ENCODE peak calls at places on chromosomes 12 and 14, in four cellular contexts. G is IMR-90, J is testis, O is A549. P is an unnamed sample.

GRCh38 chr14:51554953-51555352 is 96.8 kb upstream of the FRMD6 start:
- DNase-seq in G (peak; percentile 72), J (no peak), O (peak; percentile 45), P (no peak)

GRCh38 chr12:87827638-87828264 is 201.4 kb downstream of the C12orf50 start:
- DNase-seq in G (peak; percentile 86), J (no peak), O (peak; percentile 84), P (peak; percentile 39)

GRCh38 chr14:101128478-101129450 is 225.2 kb upstream of the RTL1 start:
- DNase-seq in G (no peak), J (no peak), O (no peak), P (no peak)

GRCh38 chr12:65892905-65893304 is 68.6 kb downstream of the HMGA2 start:
- DNase-seq in G (peak; percentile 87), J (no peak), O (no peak), P (no peak)

GRCh38 chr12:111437816-111438454 is 32.2 kb downstream of the SH2B3 start:
- DNase-seq in G (peak; percentile 88), J (no peak), O (no peak), P (no peak)

GRCh38 chr12:46430340-46430948 is 57.9 kb upstream of the SLC38A2 start:
- DNase-seq in G (peak; percentile 89), J (no peak), O (peak; percentile 93), P (peak; percentile 50)

GRCh38 chr12:59040043-59040442 is 119.7 kb upstream of the LRIG3 start:
- DNase-seq in G (peak; percentile 19), J (no peak), O (no peak), P (no peak)

GRCh38 chr12:11892065-11892391 is 178.7 kb upstream of the BCL2L14 start:
- DNase-seq in G (no peak), J (no peak), O (peak; percentile 18), P (no peak)

GRCh38 chr12:30015661-30016060 is 231.9 kb upstream of the TMTC1 start:
- DNase-seq in G (no peak), J (no peak), O (no peak), P (peak; percentile 15)

GRCh38 chr12:79687711-79688270 is 3.0 kb downstream of the PAWR start:
- DNase-seq in G (peak; percentile 4), J (no peak), O (no peak), P (no peak)

DNA sequence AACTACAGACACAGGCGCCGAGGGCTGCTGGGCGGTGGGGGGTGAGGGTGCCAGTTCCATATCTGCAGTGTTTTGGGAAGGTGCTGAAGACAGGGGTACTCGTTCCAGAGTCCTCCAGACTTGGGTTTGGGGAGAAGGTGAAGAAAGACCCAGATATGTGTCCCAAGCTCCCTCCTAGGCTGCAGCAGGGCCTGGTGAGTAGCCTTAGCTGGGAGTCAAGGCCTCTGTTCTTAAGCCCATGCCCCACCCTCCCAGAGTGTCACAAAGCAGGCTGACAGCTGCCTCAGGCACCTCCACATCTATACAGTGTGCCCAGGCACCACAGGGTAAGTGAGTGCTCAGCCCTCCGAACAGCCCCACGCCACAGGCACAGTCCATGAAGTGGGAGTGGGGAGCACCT is 4.3 kb downstream of the NCKAP5L start:
- DNase-seq in G (no peak), J (no peak), O (no peak), P (no peak)
- H3K4me1 ChIP-seq in G (peaks cover 27% of the 10 kb centered on the region), J (peaks cover 55% of the 10 kb centered on the region), O (peaks cover 12% of the 10 kb centered on the region), P (peaks cover 17% of the 10 kb centered on the region)

GRCh38 chr14:85310491-85311272 is 219.3 kb upstream of the FLRT2 start:
- DNase-seq in G (no peak), J (no peak), O (no peak), P (no peak)

GRCh38 chr14:85316701-85317100 is 213.2 kb upstream of the FLRT2 start:
- DNase-seq in G (peak; percentile 15), J (no peak), O (no peak), P (no peak)

GRCh38 chr14:85315290-85315689 is 214.7 kb upstream of the FLRT2 start:
- DNase-seq in G (no peak), J (no peak), O (no peak), P (no peak)

GRCh38 chr14:85315891-85316290 is 214.1 kb upstream of the FLRT2 start:
- DNase-seq in G (no peak), J (no peak), O (no peak), P (no peak)

GRCh38 chr14:85313801-85314207 is 216.1 kb upstream of the FLRT2 start:
- DNase-seq in G (peak; percentile 57), J (no peak), O (no peak), P (no peak)
- H3K27ac ChIP-seq in G (no peak overlapping the region), J (no peak overlapping the region), O (no peak overlapping the region), P (peak overlapping the region; percentile 4)

GRCh38 chr14:104795781-104796681 is 483 bp upstream of the AKT1 start:
- DNase-seq in G (no peak), J (peak; percentile 43), O (no peak), P (peak; percentile 83)

GRCh38 chr14:104796682-104797081 is 1.1 kb upstream of the AKT1 start:
- DNase-seq in G (no peak), J (no peak), O (no peak), P (no peak)

GRCh38 chr14:104799239-104799599 is 1.7 kb upstream of the ZBTB42 start:
- DNase-seq in G (no peak), J (no peak), O (no peak), P (no peak)

GRCh38 chr14:104798300-104799238 is 2.3 kb upstream of the ZBTB42 start:
- DNase-seq in G (no peak), J (no peak), O (no peak), P (no peak)

GRCh38 chr14:104797112-104798044 is 1.8 kb upstream of the AKT1 start:
- DNase-seq in G (no peak), J (peak; percentile 48), O (peak; percentile 57), P (peak; percentile 54)
- H3K4me1 ChIP-seq in G (peaks cover 32% of the 10 kb centered on the region), J (peaks cover 60% of the 10 kb centered on the region), O (peaks cover 49% of the 10 kb centered on the region), P (peaks cover 53% of the 10 kb centered on the region)

DNA sequence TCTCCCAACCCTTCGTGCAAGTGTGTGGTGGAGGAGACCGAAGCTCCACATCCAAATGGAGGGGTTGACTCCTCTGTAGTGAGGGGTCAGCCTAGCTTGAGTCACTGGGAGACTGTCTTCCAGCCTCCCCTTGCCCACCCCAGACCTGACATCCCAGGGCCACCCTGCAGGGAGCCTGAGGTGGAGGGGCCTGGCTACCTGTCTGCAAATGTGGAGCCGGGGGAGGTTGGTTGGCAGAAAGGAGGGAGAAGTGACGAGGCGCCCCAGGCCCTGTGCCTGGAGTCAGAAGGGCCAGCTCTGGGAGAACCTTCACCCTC is 37.5 kb downstream of the NFKBIA start:
- DNase-seq in G (no peak), J (no peak), O (no peak), P (no peak)
- H3K27ac ChIP-seq in G (no peak overlapping the region), J (no peak overlapping the region), O (peak overlapping the region; percentile 86), P (peak overlapping the region; percentile 40)

DNA sequence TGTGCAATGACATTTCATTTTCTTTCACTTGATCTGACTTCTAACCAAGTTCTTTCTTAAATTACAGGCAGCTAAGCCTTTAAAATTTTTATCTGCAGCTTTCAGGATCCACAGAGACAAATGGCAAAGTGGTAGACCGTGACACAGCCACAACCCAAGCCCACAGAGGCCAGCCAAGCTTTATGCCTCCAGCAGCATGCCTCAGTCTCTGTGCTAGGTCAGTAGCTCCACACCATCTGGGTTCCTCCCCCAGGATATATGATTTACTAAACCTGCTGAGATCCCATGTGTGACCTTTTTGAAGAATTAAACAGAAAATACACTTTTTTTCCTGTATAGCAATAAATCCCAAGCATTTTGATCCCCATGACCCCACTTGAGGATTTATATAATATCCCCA is 290.4 kb upstream of the CAND1 start:
- DNase-seq in G (no peak), J (no peak), O (no peak), P (no peak)
- H3K4me1 ChIP-seq in G (no peaks in the 10 kb centered on the region), J (no peaks in the 10 kb centered on the region), O (no peaks in the 10 kb centered on the region), P (no peaks in the 10 kb centered on the region)

DNA sequence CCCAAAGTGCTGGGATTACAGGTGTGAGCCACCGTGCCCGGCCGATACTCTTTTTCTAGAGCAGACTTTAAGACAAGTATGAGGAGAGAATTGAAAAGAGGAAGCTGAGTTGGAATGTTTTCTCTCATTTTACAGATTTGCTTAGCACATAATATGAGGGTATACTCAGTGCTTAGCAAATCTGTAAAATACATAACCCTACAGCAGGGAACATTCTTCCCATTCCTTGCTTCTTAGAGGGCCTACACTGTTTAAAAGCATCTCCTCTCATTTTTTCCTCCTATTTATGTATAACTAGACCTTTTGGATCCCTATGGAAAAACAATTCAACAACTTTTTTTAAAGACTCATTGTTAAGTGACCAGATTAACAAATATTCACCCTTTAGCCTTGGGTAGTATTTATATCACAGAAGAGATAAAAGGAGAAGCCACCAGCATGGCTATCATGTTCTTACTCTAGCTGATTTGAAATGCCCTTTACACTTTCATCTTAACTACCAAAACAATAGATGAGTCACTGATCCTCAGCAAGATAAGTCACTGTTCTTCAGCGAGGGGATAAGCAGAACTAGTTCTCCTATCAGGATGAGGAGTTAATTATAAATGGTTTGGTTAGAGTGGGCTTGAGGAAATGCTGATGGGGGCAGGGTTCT is 23.7 kb upstream of the ANO6 start:
- DNase-seq in G (peak; percentile 73), J (no peak), O (peak; percentile 69), P (peak; percentile 27)
- H3K27ac ChIP-seq in G (no peak overlapping the region), J (no peak overlapping the region), O (peak overlapping the region; percentile 62), P (peak overlapping the region; percentile 62)

DNA sequence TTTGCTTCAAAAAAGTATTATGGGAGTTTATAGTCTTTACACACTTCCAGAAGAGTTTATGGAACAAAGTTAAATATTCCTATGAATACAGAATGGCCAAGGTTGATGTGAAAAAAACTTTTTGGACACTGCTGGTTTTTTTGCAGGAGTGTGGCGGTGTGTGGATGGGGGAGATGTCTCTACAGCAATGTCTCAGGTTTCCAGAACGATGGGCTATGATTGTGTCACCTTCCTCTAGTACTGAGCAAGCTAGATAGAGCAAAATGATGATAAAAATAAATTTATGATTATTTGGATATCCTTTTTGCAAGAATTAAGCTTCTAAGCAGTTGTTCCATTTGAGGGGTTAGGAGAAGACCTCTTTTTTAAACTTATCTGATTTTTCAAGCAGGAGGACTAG is 37.9 kb downstream of the FBXO34 start:
- DNase-seq in G (no peak), J (no peak), O (no peak), P (no peak)
- H3K4me1 ChIP-seq in G (no peaks in the 10 kb centered on the region), J (peaks cover 23% of the 10 kb centered on the region), O (no peaks in the 10 kb centered on the region), P (peaks cover 22% of the 10 kb centered on the region)

GRCh38 chr12:121036810-121037326 is 2.2 kb downstream of the OASL start:
- DNase-seq in G (peak; percentile 69), J (no peak), O (no peak), P (peak; percentile 5)
- H3K27ac ChIP-seq in G (no peak overlapping the region), J (no peak overlapping the region), O (no peak overlapping the region), P (no peak overlapping the region)

P was measured in hepatocyte.